ENCODE peak calls at places on chromosomes 16 and 17, in ten cellular contexts. I is breast epithelium, F is SK-N-SH, M is suprapubic skin, Z is H1, G is stomach, E is upper lobe of left lung, H is sigmoid colon, C is endothelial cell of umbilical vein, L is HCT116. B is an unnamed sample.

GRCh38 chr16:1971678-1972489 is at the start of gene TBL3:
- DNase-seq in M (peak), C (peak), E (peak), F (peak), G (peak), I (peak), H (peak), Z (peak), L (peak), B (peak)

GRCh38 chr17:28372203-28372944 is 880 bp downstream of the SARM1 start:
- DNase-seq in H (no peak), F (peak), L (no peak), M (no peak), E (no peak), I (no peak), G (no peak), Z (no peak), C (peak), B (no peak)

GRCh38 chr17:19733953-19734526 is 14.1 kb downstream of the ALDH3A1 start:
- DNase-seq in E (no peak), L (no peak), H (no peak), I (no peak), F (no peak), C (no peak), Z (no peak), M (no peak), G (no peak), B (no peak)

GRCh38 chr17:82371333-82372062 is at the start of gene UTS2R:
- DNase-seq in E (no peak), G (no peak), H (no peak), I (no peak), L (no peak), Z (no peak), M (no peak), F (peak), C (no peak), B (no peak)

GRCh38 chr17:32111141-32111771 is 31.0 kb upstream of the RHOT1 start:
- DNase-seq in I (peak), F (peak), L (no peak), E (no peak), H (peak), Z (peak), G (peak), M (no peak), C (peak), B (peak)

GRCh38 chr16:2151188-2152091 is 3.0 kb downstream of the RAB26 start:
- DNase-seq in G (no peak), M (no peak), Z (peak), C (no peak), I (no peak), F (no peak), E (no peak), H (no peak), L (no peak), B (no peak)

GRCh38 chr16:48448799-48449481 is 63.7 kb upstream of the SIAH1 start:
- DNase-seq in F (no peak), H (peak), E (peak), Z (no peak), G (no peak), M (no peak), L (no peak), I (no peak), C (no peak), B (no peak)

GRCh38 chr16:53752566-53752965 is 48.6 kb downstream of the FTO start:
- DNase-seq in H (no peak), E (no peak), C (no peak), Z (no peak), F (no peak), L (no peak), I (no peak), G (no peak), M (no peak), B (no peak)

GRCh38 chr16:1188781-1189189 is 35.9 kb downstream of the CACNA1H start:
- DNase-seq in Z (peak), F (no peak), G (peak), C (peak), E (peak), L (no peak), M (no peak), I (peak), H (peak), B (peak)

GRCh38 chr17:81511800-81512559 is 619 bp downstream of the ACTG1 start:
- DNase-seq in G (no peak), H (peak), M (no peak), E (no peak), I (no peak), C (peak), F (no peak), Z (no peak), L (no peak), B (no peak)

GRCh38 chr17:17175917-17176316 is 30.2 kb downstream of the PLD6 start:
- DNase-seq in C (no peak), L (no peak), E (no peak), M (no peak), G (no peak), I (no peak), H (no peak), Z (no peak), F (no peak), B (no peak)
- TF ChIP-seq POLR2AphosphoS5 in C (no peak), L (no peak), E (no peak), M (no peak), G (no peak), I (no peak), H (no peak), Z (no peak), F (no peak), B (no peak)

GRCh38 chr17:1461193-1461944 is 5.3 kb upstream of the CRK start:
- DNase-seq in Z (no peak), F (no peak), G (no peak), L (no peak), I (no peak), H (no peak), M (no peak), E (no peak), C (no peak), B (no peak)
- TF ChIP-seq POLR2AphosphoS5 in Z (peak), F (no peak), G (no peak), L (no peak), I (no peak), H (no peak), M (no peak), E (no peak), C (no peak), B (no peak)

DNA sequence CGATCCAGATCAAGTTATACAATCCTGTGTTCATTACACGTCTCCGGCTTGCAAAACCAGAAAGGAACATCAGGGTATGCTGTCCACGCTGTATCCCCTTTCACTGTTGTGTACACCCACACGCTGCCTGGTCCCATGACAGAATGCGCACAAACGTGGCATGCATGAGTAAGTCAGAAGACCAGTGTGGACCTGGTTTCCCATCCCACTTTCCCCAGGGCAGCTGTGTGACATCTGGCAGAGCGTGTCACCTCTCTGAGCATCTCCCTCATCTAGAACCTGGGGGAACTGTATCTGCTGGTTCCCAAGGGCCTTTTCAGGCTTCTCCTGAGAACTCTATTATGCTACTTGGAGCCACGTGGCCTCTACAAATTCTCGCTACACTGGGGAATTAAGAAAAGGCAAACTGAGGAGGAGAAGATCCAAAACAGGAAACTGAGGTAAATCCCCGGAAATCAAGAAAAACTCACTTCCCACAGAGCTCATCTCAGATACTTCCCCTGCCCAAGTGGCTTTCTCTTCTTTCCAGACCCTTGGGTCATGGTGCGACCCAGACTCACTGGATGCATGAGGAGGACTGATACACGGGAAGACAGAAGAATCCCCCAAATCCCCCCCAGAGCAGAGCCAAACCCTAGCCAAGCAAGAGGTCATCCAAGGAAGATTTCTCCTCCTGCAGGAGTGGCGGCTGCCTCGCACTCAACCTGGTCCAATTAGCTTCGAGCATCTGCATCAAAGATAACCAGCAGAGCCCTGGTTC is 139.3 kb downstream of the GAS7 start:
- DNase-seq in C (no peak), L (no peak), G (no peak), M (peak), I (no peak), F (no peak), Z (no peak), H (peak), E (no peak), B (no peak)
- TF ChIP-seq POLR2AphosphoS5 in C (no peak), L (no peak), G (no peak), M (no peak), I (peak), F (no peak), Z (no peak), H (no peak), E (no peak), B (no peak)

GRCh38 chr17:75739174-75739573 is 17.9 kb downstream of the ITGB4 start:
- DNase-seq in F (no peak), L (no peak), G (no peak), I (no peak), C (no peak), H (no peak), Z (no peak), E (no peak), M (no peak), B (no peak)

GRCh38 chr17:75738218-75738802 is 17.1 kb downstream of the ITGB4 start:
- DNase-seq in I (no peak), F (no peak), C (no peak), G (no peak), L (no peak), Z (no peak), H (no peak), M (no peak), E (peak), B (no peak)

GRCh38 chr17:75740631-75741077 is 19.4 kb downstream of the ITGB4 start:
- DNase-seq in G (no peak), H (no peak), M (no peak), F (no peak), I (no peak), E (no peak), L (no peak), Z (no peak), C (no peak), B (no peak)

GRCh38 chr17:75740215-75740614 is 19.0 kb downstream of the ITGB4 start:
- DNase-seq in H (no peak), L (no peak), M (no peak), F (no peak), C (no peak), G (no peak), E (no peak), I (no peak), Z (no peak), B (no peak)

DNA sequence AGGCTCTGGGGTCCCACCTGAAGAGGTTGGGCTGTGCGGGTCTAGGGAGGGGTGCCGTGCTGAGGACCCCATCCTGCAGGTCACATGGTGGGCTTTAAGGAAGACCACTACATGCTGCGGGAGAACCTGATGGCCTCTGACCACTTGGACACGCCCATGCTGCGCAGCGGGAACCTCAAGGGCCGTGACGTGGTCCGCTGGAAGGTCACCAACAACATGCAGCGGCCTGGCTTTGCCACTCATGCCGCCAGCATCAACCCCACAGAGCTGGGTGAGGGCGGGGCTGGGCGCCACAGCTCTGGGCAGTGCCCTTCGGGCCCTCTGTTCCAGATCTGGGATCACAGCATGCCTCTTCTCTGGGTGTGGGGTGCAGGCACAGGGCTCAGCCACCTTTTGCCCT is 18.5 kb downstream of the ITGB4 start:
- DNase-seq in C (no peak), Z (no peak), M (no peak), H (no peak), G (no peak), L (no peak), E (no peak), I (no peak), F (no peak), B (no peak)
- TF ChIP-seq POLR2AphosphoS5 in C (no peak), Z (no peak), M (no peak), H (no peak), G (no peak), L (no peak), E (no peak), I (no peak), F (no peak), B (no peak)

GRCh38 chr16:19119564-19119963 is 5.8 kb downstream of the ITPRIPL2 start:
- DNase-seq in G (no peak), H (no peak), F (no peak), C (peak), L (no peak), I (no peak), Z (no peak), M (no peak), E (no peak), B (no peak)

GRCh38 chr16:19127205-19127604 is 13.4 kb downstream of the ITPRIPL2 start:
- DNase-seq in C (no peak), L (no peak), F (no peak), H (no peak), M (no peak), E (no peak), G (no peak), I (no peak), Z (no peak), B (no peak)

GRCh38 chr16:19127674-19128131 is 13.9 kb downstream of the ITPRIPL2 start:
- DNase-seq in M (no peak), C (no peak), H (no peak), L (no peak), E (no peak), F (no peak), G (no peak), I (no peak), Z (no peak), B (no peak)

GRCh38 chr16:19126300-19126699 is 12.5 kb downstream of the ITPRIPL2 start:
- DNase-seq in Z (no peak), F (no peak), I (no peak), L (no peak), M (no peak), C (no peak), H (no peak), G (no peak), E (no peak), B (no peak)

GRCh38 chr16:19123535-19124178 is 9.9 kb downstream of the ITPRIPL2 start:
- DNase-seq in G (peak), E (no peak), I (no peak), F (no peak), C (no peak), Z (no peak), H (no peak), M (no peak), L (no peak), B (peak)
- TF ChIP-seq POLR2AphosphoS5 in G (no peak), E (no peak), I (no peak), F (no peak), C (no peak), Z (no peak), H (no peak), M (no peak), L (no peak), B (peak)

GRCh38 chr17:80270836-80271235 is 10.2 kb downstream of the RNF213 start:
- DNase-seq in I (no peak), Z (peak), G (no peak), H (no peak), M (no peak), F (peak), L (no peak), E (no peak), C (no peak), B (no peak)

GRCh38 chr17:80272366-80272765 is 11.7 kb downstream of the RNF213 start:
- DNase-seq in L (no peak), H (no peak), G (no peak), E (no peak), I (no peak), Z (no peak), F (no peak), C (no peak), M (no peak), B (no peak)

GRCh38 chr17:80269405-80269807 is 8.8 kb downstream of the RNF213 start:
- DNase-seq in F (no peak), H (no peak), C (no peak), I (no peak), Z (no peak), L (no peak), G (no peak), M (no peak), E (no peak), B (no peak)

GRCh38 chr17:80268427-80268826 is 7.8 kb downstream of the RNF213 start:
- DNase-seq in Z (no peak), M (no peak), C (no peak), G (no peak), L (no peak), E (no peak), I (no peak), F (no peak), H (no peak), B (no peak)

GRCh38 chr17:80270104-80270503 is 9.5 kb downstream of the RNF213 start:
- DNase-seq in L (no peak), Z (peak), G (no peak), C (no peak), I (no peak), H (no peak), M (no peak), F (no peak), E (no peak), B (no peak)
- TF ChIP-seq POLR2AphosphoS5 in L (no peak), Z (peak), G (no peak), C (no peak), I (no peak), H (no peak), M (no peak), F (no peak), E (no peak), B (no peak)

GRCh38 chr16:85473909-85474640 is 139.0 kb upstream of the GSE1 start:
- DNase-seq in I (no peak), L (no peak), Z (peak), H (peak), F (peak), E (no peak), C (no peak), G (no peak), M (no peak), B (no peak)

GRCh38 chr16:85475691-85476300 is 137.3 kb upstream of the GSE1 start:
- DNase-seq in F (no peak), L (no peak), H (no peak), C (no peak), M (no peak), E (no peak), Z (no peak), G (no peak), I (no peak), B (no peak)

GRCh38 chr16:85475233-85475632 is 137.9 kb upstream of the GSE1 start:
- DNase-seq in F (peak), M (no peak), L (no peak), I (no peak), G (no peak), E (no peak), H (no peak), Z (no peak), C (no peak), B (no peak)

GRCh38 chr16:85473326-85473725 is 139.8 kb upstream of the GSE1 start:
- DNase-seq in C (no peak), L (no peak), H (no peak), G (no peak), F (no peak), I (no peak), M (no peak), E (no peak), Z (no peak), B (no peak)

DNA sequence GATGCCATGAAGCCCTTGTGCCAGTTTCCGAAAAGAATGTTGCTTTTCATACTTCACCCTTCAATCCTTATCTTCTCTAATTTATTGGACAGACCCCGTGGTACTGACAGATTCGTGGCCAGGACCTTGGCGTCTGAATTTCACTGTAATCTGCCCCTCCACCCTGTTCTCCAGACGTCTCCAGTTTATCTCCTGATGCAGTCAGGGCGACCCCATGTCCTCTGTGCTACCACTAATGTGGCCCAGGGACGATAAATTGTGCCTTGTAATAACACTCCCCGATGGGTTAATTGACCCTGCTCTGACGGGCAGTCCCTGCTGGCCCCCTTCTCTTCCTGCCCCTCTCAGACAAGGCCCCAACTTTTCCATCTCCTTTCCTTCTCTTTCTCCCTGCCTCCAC is 138.3 kb upstream of the GSE1 start:
- DNase-seq in C (no peak), L (no peak), E (no peak), M (no peak), H (no peak), Z (no peak), F (no peak), I (no peak), G (no peak), B (no peak)
- TF ChIP-seq POLR2AphosphoS5 in C (no peak), L (no peak), E (no peak), M (no peak), H (no peak), Z (no peak), F (no peak), I (no peak), G (no peak), B (no peak)

GRCh38 chr17:55635253-55635766 is 87.4 kb downstream of the TMEM100 start:
- DNase-seq in C (peak), M (no peak), E (no peak), F (peak), G (no peak), I (no peak), Z (no peak), H (no peak), L (no peak), B (no peak)
- TF ChIP-seq POLR2AphosphoS5 in C (no peak), M (no peak), E (no peak), F (no peak), G (no peak), I (no peak), Z (no peak), H (no peak), L (no peak), B (no peak)

GRCh38 chr17:5561736-5562135 is 22.6 kb downstream of the NLRP1 start:
- DNase-seq in E (no peak), I (no peak), M (no peak), H (no peak), Z (no peak), G (no peak), L (no peak), C (no peak), F (no peak), B (no peak)

GRCh38 chr17:5563451-5563850 is 20.9 kb downstream of the NLRP1 start:
- DNase-seq in F (no peak), H (no peak), Z (no peak), L (no peak), G (no peak), C (peak), M (no peak), I (no peak), E (no peak), B (no peak)

GRCh38 chr17:5562172-5562571 is 22.1 kb downstream of the NLRP1 start:
- DNase-seq in C (no peak), H (no peak), I (no peak), Z (no peak), M (no peak), L (no peak), F (no peak), E (no peak), G (no peak), B (no peak)

GRCh38 chr17:5560361-5560988 is 23.8 kb downstream of the NLRP1 start:
- DNase-seq in L (no peak), G (no peak), E (no peak), H (no peak), F (no peak), M (no peak), C (no peak), Z (no peak), I (no peak), B (no peak)

DNA sequence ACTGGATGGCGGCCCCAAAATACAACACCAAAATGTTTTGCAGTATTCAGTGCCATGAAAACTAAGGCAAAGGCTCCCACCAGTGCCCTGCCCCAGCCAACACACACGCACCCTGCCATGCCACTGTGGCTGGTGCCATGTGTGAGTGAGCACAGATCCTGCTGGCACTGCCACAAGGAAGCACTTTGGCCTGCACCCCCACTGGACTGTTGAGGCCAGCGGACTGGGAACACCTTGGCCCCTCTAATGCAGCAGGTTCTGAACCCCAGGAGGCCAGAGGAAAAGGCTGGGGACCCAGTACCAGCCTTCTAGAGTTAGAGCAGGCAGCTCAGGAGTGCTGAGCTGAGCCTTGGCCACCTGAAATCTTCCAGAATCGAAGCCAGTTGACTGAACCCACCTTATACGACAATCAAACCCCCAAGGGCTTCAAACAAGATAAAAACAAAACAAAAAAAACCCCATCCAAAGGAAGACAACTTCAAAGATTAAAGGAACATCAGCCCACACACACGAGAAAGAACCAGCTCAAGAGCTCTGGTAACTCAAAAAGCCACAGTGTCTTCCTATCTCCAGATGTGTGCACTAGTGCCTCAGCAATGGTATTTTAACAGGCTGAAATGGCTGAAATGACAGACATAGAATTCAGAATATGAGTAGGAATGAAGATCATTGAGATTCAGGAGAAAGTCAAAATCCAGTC is 21.5 kb downstream of the NLRP1 start:
- DNase-seq in F (no peak), C (no peak), Z (no peak), E (no peak), H (no peak), G (no peak), M (no peak), L (no peak), I (no peak), B (no peak)
- TF ChIP-seq POLR2AphosphoS5 in F (no peak), C (no peak), Z (no peak), E (no peak), H (no peak), G (no peak), M (no peak), L (no peak), I (no peak), B (no peak)